ENCODE peak calls at places on chromosomes 6 and 20, in five cellular contexts. V is HFF-Myc, S is GM20000, A is AG10803, R is cardiac muscle cell. Q is an unnamed sample.

GRCh38 chr20:22492497-22492896 is 91.9 kb downstream of the FOXA2 start:
- DNase-seq in V (no peak), S (no peak), A (no peak), R (no peak), Q (no peak)

GRCh38 chr6:90695316-90695715 is 108.4 kb upstream of the MAP3K7 start:
- DNase-seq in V (no peak), S (no peak), A (no peak), R (no peak), Q (no peak)

GRCh38 chr6:15569035-15569995 is 93.5 kb downstream of the DTNBP1 start:
- DNase-seq in V (no peak), S (no peak), A (no peak), R (no peak), Q (no peak)

GRCh38 chr6:135522975-135523692 is 25.6 kb upstream of the AHI1 start:
- DNase-seq in V (no peak), S (no peak), A (peak), R (no peak), Q (no peak)

GRCh38 chr20:10637563-10637962 is 36.2 kb downstream of the JAG1 start:
- DNase-seq in V (no peak), S (no peak), A (no peak), R (no peak), Q (no peak)

GRCh38 chr6:9851541-9852380 is 563.1 kb downstream of the TFAP2A start:
- DNase-seq in V (peak), S (no peak), A (peak), R (no peak), Q (no peak)

GRCh38 chr6:150925655-150925928 is 60.1 kb downstream of the MTHFD1L start:
- DNase-seq in V (no peak), S (no peak), A (peak), R (no peak), Q (no peak)

GRCh38 chr20:4811661-4812181 is 90.0 kb downstream of the PRND start:
- DNase-seq in V (no peak), S (no peak), A (no peak), R (no peak), Q (peak)

GRCh38 chr6:108876929-108877775 is 28.9 kb downstream of the ARMC2 start:
- DNase-seq in V (no peak), S (no peak), A (peak), R (peak), Q (no peak)

GRCh38 chr20:35773154-35773751 is 1.4 kb downstream of the PHF20 start:
- DNase-seq in V (no peak), S (peak), A (no peak), R (no peak), Q (peak)

GRCh38 chr20:38210741-38211140 is 45.7 kb upstream of the TGM2 start:
- DNase-seq in V (no peak), S (no peak), A (peak), R (no peak), Q (no peak)

GRCh38 chr6:65671922-65672321 is 35.1 kb downstream of the EYS start:
- DNase-seq in V (no peak), S (no peak), A (no peak), R (no peak), Q (no peak)

GRCh38 chr6:106476326-106477105 is 116.0 kb downstream of the CRYBG1 start:
- DNase-seq in V (no peak), S (no peak), A (peak), R (no peak), Q (no peak)

GRCh38 chr6:119467478-119468081 is 118.0 kb upstream of the MAN1A1 start:
- DNase-seq in V (no peak), S (no peak), A (peak), R (no peak), Q (no peak)

GRCh38 chr20:24612799-24613775 is 143.7 kb downstream of the SYNDIG1 start:
- DNase-seq in V (no peak), S (no peak), A (no peak), R (no peak), Q (no peak)

GRCh38 chr6:36805917-36806316 is 33.3 kb downstream of the CPNE5 start:
- DNase-seq in V (no peak), S (no peak), A (no peak), R (no peak), Q (no peak)
- TF ChIP-seq CTCF in V (no peak), S (no peak), A (no peak), R (no peak), Q (no peak)

GRCh38 chr6:89566011-89566775 is 72.4 kb downstream of the LYRM2 start:
- DNase-seq in V (no peak), S (no peak), A (no peak), R (no peak), Q (no peak)

GRCh38 chr6:89564752-89565427 is 73.7 kb downstream of the LYRM2 start:
- DNase-seq in V (no peak), S (no peak), A (no peak), R (peak), Q (no peak)

GRCh38 chr6:89563866-89564265 is 74.7 kb downstream of the LYRM2 start:
- DNase-seq in V (no peak), S (no peak), A (no peak), R (no peak), Q (no peak)

GRCh38 chr6:89559487-89559886 is 79.1 kb downstream of the LYRM2 start:
- DNase-seq in V (no peak), S (no peak), A (no peak), R (peak), Q (no peak)

GRCh38 chr6:89562114-89562815 is 76.3 kb downstream of the LYRM2 start:
- DNase-seq in V (no peak), S (no peak), A (peak), R (no peak), Q (no peak)
- TF ChIP-seq CTCF in V (no peak), S (no peak), A (no peak), R (no peak), Q (no peak)

GRCh38 chr20:63186528-63187316 is 29.2 kb downstream of the YTHDF1 start:
- DNase-seq in V (no peak), S (no peak), A (no peak), R (no peak), Q (no peak)
- TF ChIP-seq CTCF in V (no peak), S (no peak), A (no peak), R (peak), Q (no peak)

GRCh38 chr6:26493258-26493657 is 6.8 kb upstream of the BTN1A1 start:
- DNase-seq in V (no peak), S (peak), A (peak), R (peak), Q (no peak)

GRCh38 chr6:26497610-26498009 is 2.5 kb upstream of the BTN1A1 start:
- DNase-seq in V (no peak), S (no peak), A (no peak), R (no peak), Q (no peak)

GRCh38 chr6:26491604-26492003 is 8.5 kb upstream of the BTN1A1 start:
- DNase-seq in V (no peak), S (no peak), A (no peak), R (no peak), Q (no peak)

GRCh38 chr6:26490576-26490964 is 9.5 kb upstream of the BTN1A1 start:
- DNase-seq in V (no peak), S (no peak), A (no peak), R (no peak), Q (no peak)

GRCh38 chr6:26494117-26494516 is 6.0 kb upstream of the BTN1A1 start:
- DNase-seq in V (no peak), S (no peak), A (no peak), R (no peak), Q (no peak)
- TF ChIP-seq CTCF in V (no peak), S (no peak), A (no peak), R (no peak), Q (no peak)

GRCh38 chr20:50338479-50339195 is 148.0 kb downstream of the CEBPB start:
- DNase-seq in V (no peak), S (peak), A (peak), R (peak), Q (peak)
- TF ChIP-seq CTCF in V (no peak), S (no peak), A (peak), R (no peak), Q (no peak)

GRCh38 chr20:48247961-48248360 is 462.7 kb upstream of the SULF2 start:
- DNase-seq in V (no peak), S (no peak), A (no peak), R (no peak), Q (no peak)
- TF ChIP-seq CTCF in V (no peak), S (no peak), A (no peak), R (no peak), Q (no peak)

DNA sequence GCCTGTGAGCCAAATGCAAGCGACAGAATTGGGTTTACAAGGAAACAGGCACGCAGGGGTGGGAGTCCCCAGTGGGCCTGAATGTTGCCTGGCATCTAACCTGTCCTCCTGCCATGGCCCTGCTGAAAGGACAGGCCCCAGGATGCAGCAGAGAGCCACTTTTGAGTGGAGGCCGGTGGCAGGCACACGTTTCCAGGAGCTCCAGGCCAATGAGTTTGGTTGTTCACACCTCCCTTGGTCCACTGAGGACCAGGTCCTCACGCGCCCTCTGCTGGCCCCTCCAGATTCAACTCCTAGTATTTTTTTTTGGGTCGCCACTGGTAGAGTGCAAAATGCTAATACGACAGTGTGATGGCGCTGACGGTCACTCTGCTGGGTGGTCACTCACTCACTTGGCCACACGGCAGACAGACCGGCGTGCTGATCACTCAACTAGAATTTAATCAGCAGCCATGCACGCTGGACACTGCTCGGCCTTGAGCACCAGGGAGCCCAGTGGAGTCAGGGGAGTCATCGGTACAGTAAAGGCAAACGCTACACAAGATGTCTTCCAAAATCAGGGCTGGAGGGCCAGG is 81.7 kb upstream of the NFATC2 start:
- DNase-seq in V (no peak), S (peak), A (peak), R (peak), Q (peak)
- TF ChIP-seq CTCF in V (peak), S (peak), A (peak), R (peak), Q (peak)

GRCh38 chr20:63216849-63217471 is 1.0 kb upstream of the YTHDF1 start:
- DNase-seq in V (no peak), S (no peak), A (no peak), R (no peak), Q (no peak)

GRCh38 chr20:63217706-63218105 is 1.8 kb upstream of the YTHDF1 start:
- DNase-seq in V (no peak), S (no peak), A (no peak), R (no peak), Q (no peak)

GRCh38 chr20:63219866-63220521 is 4.1 kb upstream of the YTHDF1 start:
- DNase-seq in V (no peak), S (no peak), A (no peak), R (no peak), Q (no peak)

GRCh38 chr20:63219447-63219821 is 3.5 kb upstream of the YTHDF1 start:
- DNase-seq in V (no peak), S (no peak), A (no peak), R (no peak), Q (no peak)

GRCh38 chr20:63218701-63219446 is 2.9 kb upstream of the YTHDF1 start:
- DNase-seq in V (no peak), S (no peak), A (no peak), R (no peak), Q (no peak)
- TF ChIP-seq CTCF in V (no peak), S (no peak), A (no peak), R (no peak), Q (no peak)